ENCODE peak calls at places on chromosomes 16 and 17, in six cellular contexts. F is H1, U is HCT116, H is K562, J is HepG2, C is GM12878. Z is an unnamed sample.

GRCh38 chr16:912684-913613 is 57.8 kb downstream of the LMF1 start:
- DNase-seq in H (no peak), U (no peak), C (no peak), J (peak; percentile 83), F (no peak), Z (no peak)

GRCh38 chr17:71032746-71033273 is 863.5 kb downstream of the KCNJ2 start:
- DNase-seq in H (no peak), F (peak; percentile 76), U (no peak), C (no peak), J (no peak), Z (no peak)

GRCh38 chr17:75240394-75241142 is 20.8 kb downstream of the GGA3 start:
- DNase-seq in U (peak; percentile 35), J (peak; percentile 58), F (peak; percentile 91), H (peak; percentile 84), C (no peak), Z (peak; percentile 83)

GRCh38 chr17:50212121-50212843 is 10.9 kb upstream of the COL1A1 start:
- DNase-seq in F (peak; percentile 39), J (no peak), C (no peak), U (no peak), H (peak; percentile 83), Z (peak; percentile 25)

GRCh38 chr17:81085420-81085911 is 50.5 kb downstream of the BAIAP2 start:
- DNase-seq in C (no peak), F (no peak), H (no peak), J (no peak), U (no peak), Z (no peak)

GRCh38 chr16:79061199-79061598 is 539.3 kb downstream of the MAF start:
- DNase-seq in C (no peak), U (no peak), H (no peak), J (no peak), F (no peak), Z (no peak)

GRCh38 chr16:73390491-73390890 is 342.6 kb upstream of the ZFHX3 start:
- DNase-seq in J (no peak), F (no peak), U (no peak), C (no peak), H (no peak), Z (no peak)

GRCh38 chr17:61579961-61580360 is 11.1 kb downstream of the NACA2 start:
- DNase-seq in J (peak; percentile 57), C (no peak), F (no peak), H (peak; percentile 21), U (no peak), Z (no peak)

GRCh38 chr16:11619327-11619851 is 32.7 kb upstream of the LITAF start:
- DNase-seq in J (no peak), H (no peak), U (no peak), F (no peak), C (peak; percentile 37), Z (no peak)

GRCh38 chr16:72455743-72456659 is 284.0 kb upstream of the PMFBP1 start:
- DNase-seq in U (no peak), J (peak; percentile 88), C (no peak), F (no peak), H (peak; percentile 5), Z (no peak)

GRCh38 chr16:4987580-4988374 is 29.6 kb downstream of the SEC14L5 start:
- DNase-seq in H (no peak), U (no peak), J (no peak), C (no peak), F (peak; percentile 81), Z (peak; percentile 73)
- TF ChIP-seq JUND in H (no peak), U (no peak), J (no peak), C (no peak), F (no peak), Z (no peak)

GRCh38 chr17:77186141-77186604 is 45.4 kb downstream of the SEC14L1 start:
- DNase-seq in F (no peak), H (no peak), J (no peak), U (no peak), C (no peak), Z (no peak)
- H3K4me1 ChIP-seq in F (no peaks in the 10 kb centered on the region), H (peaks cover 11% of the 10 kb centered on the region), J (peaks cover 48% of the 10 kb centered on the region), U (peaks cover 8% of the 10 kb centered on the region), C (peaks cover 68% of the 10 kb centered on the region), Z (peaks cover 22% of the 10 kb centered on the region)

DNA sequence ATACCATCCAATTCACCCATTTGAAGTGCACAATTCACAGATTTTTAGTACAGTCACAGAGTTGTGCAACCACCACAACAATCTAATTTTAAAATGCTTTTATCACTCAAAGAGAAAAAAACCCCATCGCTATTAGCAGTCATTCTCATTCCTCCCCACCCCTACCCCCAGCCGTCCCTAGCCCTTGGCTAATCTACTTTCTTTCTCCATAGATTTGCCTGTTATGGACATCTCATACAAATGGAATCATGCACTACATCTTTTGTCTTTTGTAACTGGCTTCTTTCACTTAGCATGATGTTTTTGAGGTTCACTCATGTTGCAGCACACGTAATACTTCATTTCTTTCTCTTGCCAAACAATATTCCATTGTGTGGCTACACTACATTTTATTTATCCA is 20.4 kb downstream of the LYRM9 start:
- DNase-seq in J (no peak), H (no peak), C (no peak), U (no peak), F (no peak), Z (no peak)
- H3K27ac ChIP-seq in J (no peak overlapping the region), H (no peak overlapping the region), C (no peak overlapping the region), U (no peak overlapping the region), F (no peak overlapping the region), Z (no peak overlapping the region)

GRCh38 chr16:25106567-25107465 is 4.7 kb upstream of the LCMT1 start:
- DNase-seq in J (peak; percentile 90), C (no peak), U (peak; percentile 79), F (peak; percentile 96), H (peak; percentile 94), Z (peak; percentile 96)
- TF ChIP-seq JUND in J (no peak), C (no peak), U (no peak), F (no peak), H (peak; percentile 64), Z (no peak)

Z was measured in SK-N-SH.